ENCODE peak calls at places on chromosomes 1 and 21, in ten cellular contexts. H is HCEC 1CT; K is substantia nigra; I is NCI-H2029 treated with DMSO at 0.1 percent for 48 hours; Y is PC-3; A is stimulated activated CD4-positive, alpha-beta T cell treated with anti-CD3 and anti-CD28 coated beads, Interleukin-4, amount 100 ng/mL, for 48 hours; N is cardiac muscle cell; R is 8988T; T is activated CD4-positive, alpha-beta T cell treated with anti-CD3 and anti-CD28 coated beads for 4 hours; G is NCI-H1694 treated with DMSO at 0.1 percent for 48 hours. B is an unnamed sample.

GRCh38 chr1:109759513-109760334 is 4.0 kb downstream of the EPS8L3 start:
- DNase-seq in H (no peak), K (no peak), I (no peak), Y (no peak), A (no peak), N (no peak), R (no peak), T (no peak), G (no peak), B (no peak)

GRCh38 chr1:6007318-6008083 is 15.3 kb upstream of the NPHP4 start:
- DNase-seq in H (no peak), K (no peak), I (no peak), Y (no peak), A (no peak), N (peak; percentile 72), R (no peak), T (peak; percentile 32), G (no peak), B (peak; percentile 35)

GRCh38 chr1:68049941-68050878 is at the start of gene DIRAS3:
- DNase-seq in H (peak; percentile 57), K (no peak), I (no peak), Y (peak; percentile 21), A (no peak), N (peak; percentile 67), R (no peak), T (no peak), G (no peak), B (no peak)

GRCh38 chr1:29082519-29082918 is 41.2 kb downstream of the TMEM200B start:
- DNase-seq in H (no peak), K (no peak), I (no peak), Y (no peak), A (no peak), N (no peak), R (no peak), T (no peak), G (no peak), B (no peak)

GRCh38 chr1:204600968-204601367 is 84.6 kb downstream of the LRRN2 start:
- DNase-seq in H (no peak), K (no peak), I (no peak), Y (no peak), A (no peak), N (no peak), R (no peak), T (no peak), G (no peak), B (no peak)

GRCh38 chr1:194830387-194830786 is 1644.0 kb upstream of the B3GALT2 start:
- DNase-seq in H (no peak), K (no peak), I (no peak), Y (no peak), A (no peak), N (no peak), R (no peak), T (no peak), G (no peak), B (no peak)

GRCh38 chr21:43193651-43194302 is 25.0 kb downstream of the CRYAA start:
- DNase-seq in H (peak; percentile 72), K (no peak), I (no peak), Y (peak; percentile 88), A (no peak), N (peak; percentile 90), R (no peak), T (no peak), G (no peak), B (no peak)

GRCh38 chr1:110055493-110056283 is 14.8 kb downstream of the ALX3 start:
- DNase-seq in H (peak; percentile 62), K (no peak), I (no peak), Y (no peak), A (no peak), N (peak; percentile 34), R (no peak), T (no peak), G (no peak), B (no peak)

GRCh38 chr1:150234309-150234646 is 1.6 kb downstream of the ANP32E start:
- DNase-seq in H (no peak), K (no peak), I (peak; percentile 45), Y (no peak), A (no peak), N (no peak), R (no peak), T (no peak), G (no peak), B (no peak)

GRCh38 chr21:29386803-29387202 is 88.1 kb downstream of the BACH1 start:
- DNase-seq in H (no peak), K (no peak), I (no peak), Y (peak; percentile 67), A (no peak), N (no peak), R (no peak), T (no peak), G (no peak), B (no peak)

GRCh38 chr1:6424000-6424565 is 493 bp upstream of the ESPN start:
- DNase-seq in H (no peak), K (no peak), I (no peak), Y (peak; percentile 50), A (no peak), N (no peak), R (no peak), T (no peak), G (no peak), B (no peak)

GRCh38 chr1:8571200-8571984 is 246.0 kb downstream of the RERE start:
- DNase-seq in H (peak; percentile 65), K (no peak), I (no peak), Y (peak; percentile 70), A (no peak), N (peak; percentile 70), R (no peak), T (no peak), G (no peak), B (no peak)

GRCh38 chr1:35567947-35568558 is 5.1 kb upstream of the TFAP2E start:
- DNase-seq in H (no peak), K (no peak), I (no peak), Y (no peak), A (no peak), N (no peak), R (no peak), T (no peak), G (no peak), B (no peak)

GRCh38 chr1:22920026-22920733 is 52.5 kb downstream of the LACTBL1 start:
- DNase-seq in H (no peak), K (no peak), I (no peak), Y (no peak), A (no peak), N (no peak), R (no peak), T (no peak), G (no peak), B (no peak)

GRCh38 chr1:217138839-217139466 is 415.7 kb upstream of the ESRRG start:
- DNase-seq in H (no peak), K (no peak), I (no peak), Y (no peak), A (no peak), N (no peak), R (no peak), T (no peak), G (no peak), B (no peak)

GRCh38 chr1:240093120-240093961 is 1.7 kb downstream of the FMN2 start:
- DNase-seq in H (peak; percentile 27), K (no peak), I (no peak), Y (no peak), A (no peak), N (no peak), R (no peak), T (no peak), G (no peak), B (no peak)

GRCh38 chr1:1118893-1119220 is 3.0 kb upstream of the C1orf159 start:
- DNase-seq in H (no peak), K (no peak), I (no peak), Y (no peak), A (no peak), N (no peak), R (no peak), T (no peak), G (no peak), B (no peak)

GRCh38 chr1:168893359-168893791 is 164.4 kb upstream of the DPT start:
- DNase-seq in H (peak; percentile 81), K (no peak), I (no peak), Y (no peak), A (no peak), N (peak; percentile 25), R (no peak), T (no peak), G (peak; percentile 19), B (no peak)

GRCh38 chr1:109803901-109804331 is 40.2 kb upstream of the EPS8L3 start:
- DNase-seq in H (no peak), K (no peak), I (no peak), Y (no peak), A (no peak), N (peak; percentile 56), R (no peak), T (no peak), G (no peak), B (no peak)

GRCh38 chr1:60886090-60886489 is 196.3 kb upstream of the NFIA start:
- DNase-seq in H (no peak), K (no peak), I (no peak), Y (no peak), A (no peak), N (no peak), R (no peak), T (no peak), G (no peak), B (no peak)

GRCh38 chr1:160722726-160723125 is 11.1 kb upstream of the CD48 start:
- DNase-seq in H (no peak), K (no peak), I (no peak), Y (no peak), A (no peak), N (no peak), R (no peak), T (no peak), G (no peak), B (no peak)

GRCh38 chr21:41139275-41139674 is 28.7 kb upstream of the BACE2 start:
- DNase-seq in H (no peak), K (no peak), I (no peak), Y (no peak), A (no peak), N (no peak), R (no peak), T (no peak), G (no peak), B (no peak)

GRCh38 chr1:56676571-56677035 is 31.5 kb downstream of the PRKAA2 start:
- DNase-seq in H (peak; percentile 95), K (no peak), I (no peak), Y (peak; percentile 83), A (no peak), N (no peak), R (no peak), T (no peak), G (no peak), B (no peak)

GRCh38 chr1:24415334-24415909 is at the start of gene NIPAL3:
- DNase-seq in H (peak; percentile 99), K (peak; percentile 96), I (peak; percentile 98), Y (peak; percentile 99), A (peak; percentile 94), N (peak; percentile 99), R (peak; percentile 50), T (peak; percentile 97), G (peak; percentile 90), B (peak; percentile 95)

GRCh38 chr1:165144757-165145397 is 211.6 kb downstream of the LMX1A start:
- DNase-seq in H (peak; percentile 31), K (peak; percentile 25), I (no peak), Y (peak; percentile 90), A (peak; percentile 30), N (peak; percentile 69), R (no peak), T (peak; percentile 4), G (peak; percentile 79), B (no peak)

GRCh38 chr1:64080947-64081562 is 122.4 kb upstream of the UBE2U start:
- DNase-seq in H (peak; percentile 9), K (no peak), I (no peak), Y (peak; percentile 37), A (no peak), N (peak; percentile 26), R (no peak), T (no peak), G (no peak), B (no peak)

GRCh38 chr1:116402333-116402732 is 29.3 kb downstream of the ATP1A1 start:
- DNase-seq in H (no peak), K (no peak), I (no peak), Y (no peak), A (no peak), N (no peak), R (no peak), T (no peak), G (no peak), B (no peak)

GRCh38 chr1:150150511-150151021 is 850 bp downstream of the PLEKHO1 start:
- DNase-seq in H (no peak), K (no peak), I (no peak), Y (no peak), A (no peak), N (no peak), R (no peak), T (peak; percentile 26), G (no peak), B (peak; percentile 23)

B was measured in activated T-cell treated with anti-CD3 and anti-CD28 coated beads, Interleukin-2, amount 50 U/mL, for 4 hours.